ENCODE peak calls at places on chromosomes 11 and 22, in eight cellular contexts. S is glutamatergic neuron, M is kidney, B is Calu3, T is lower leg skin, O is progenitor cell of endocrine pancreas, G is cardiac fibroblast, Z is heart left ventricle. N is an unnamed sample.

GRCh38 chr11:45654242-45654641 is 11.2 kb downstream of the CHST1 start:
- DNase-seq in Z (peak), T (no peak), O (no peak), B (no peak), S (no peak), G (no peak), M (no peak), N (no peak)

GRCh38 chr11:16925495-16926065 is 88.6 kb downstream of the PLEKHA7 start:
- DNase-seq in O (peak), S (peak), T (no peak), Z (peak), G (peak), M (peak), B (peak), N (peak)

GRCh38 chr11:67033661-67034166 is 10.8 kb downstream of the SYT12 start:
- DNase-seq in T (no peak), O (no peak), Z (no peak), G (peak), B (no peak), S (no peak), M (no peak), N (no peak)

GRCh38 chr11:46918087-46918751 is at the start of gene LRP4:
- DNase-seq in T (no peak), G (peak), O (peak), B (peak), M (peak), S (peak), Z (peak), N (peak)

GRCh38 chr22:28882545-28882877 is 861 bp upstream of the ZNRF3 start:
- DNase-seq in T (peak), Z (no peak), O (no peak), S (no peak), B (no peak), M (no peak), G (peak), N (no peak)

GRCh38 chr11:133935551-133935910 is 21.2 kb downstream of the IGSF9B start:
- DNase-seq in B (no peak), O (no peak), G (no peak), S (no peak), M (no peak), T (no peak), Z (no peak), N (no peak)

GRCh38 chr11:65438257-65439151 is 15.9 kb downstream of the NEAT1 start:
- DNase-seq in Z (peak), O (no peak), B (no peak), G (peak), M (no peak), T (no peak), S (no peak), N (no peak)

GRCh38 chr22:30453731-30454510 is 17.9 kb downstream of the SEC14L3 start:
- DNase-seq in O (no peak), B (peak), Z (no peak), S (no peak), G (peak), M (no peak), T (no peak), N (peak)

GRCh38 chr11:61698173-61698965 is 18.2 kb downstream of the DAGLA start:
- DNase-seq in S (no peak), Z (no peak), B (no peak), T (no peak), M (peak), G (no peak), O (no peak), N (no peak)

GRCh38 chr11:86805873-86806310 is 5.5 kb downstream of the PRSS23 start:
- DNase-seq in B (no peak), O (no peak), Z (no peak), M (no peak), T (no peak), S (no peak), G (no peak), N (no peak)

GRCh38 chr11:267491-267994 is 10.7 kb upstream of the NLRP6 start:
- DNase-seq in S (no peak), O (no peak), Z (peak), T (peak), B (no peak), G (no peak), M (peak), N (no peak)

GRCh38 chr11:102109896-102110760 is at the start of gene YAP1:
- DNase-seq in B (peak), O (peak), M (peak), T (peak), S (peak), Z (peak), G (peak), N (peak)

GRCh38 chr11:112523477-112523876 is 262.8 kb upstream of the PLET1 start:
- DNase-seq in T (peak), B (no peak), S (no peak), Z (peak), G (no peak), O (no peak), M (no peak), N (peak)

GRCh38 chr11:34234086-34234740 is 123.6 kb downstream of the ABTB2 start:
- DNase-seq in B (peak), M (peak), G (peak), O (no peak), S (no peak), T (no peak), Z (no peak), N (peak)

GRCh38 chr22:49917997-49918910 is at the start of the genes ALG12 and CRELD2:
- DNase-seq in S (peak), M (peak), O (peak), G (peak), T (peak), Z (peak), B (peak), N (peak)
- TF ChIP-seq CTCF in S (no peak), M (no peak), O (no peak), G (no peak), T (no peak), Z (no peak), B (no peak), N (no peak)

GRCh38 chr11:88206746-88207145 is 31.5 kb upstream of the RAB38 start:
- DNase-seq in O (no peak), G (no peak), S (no peak), Z (no peak), B (no peak), T (no peak), M (no peak), N (no peak)

GRCh38 chr11:88208742-88209141 is 33.5 kb upstream of the RAB38 start:
- DNase-seq in M (no peak), B (no peak), O (no peak), Z (no peak), G (peak), T (no peak), S (no peak), N (no peak)

GRCh38 chr11:88202498-88202897 is 27.3 kb upstream of the RAB38 start:
- DNase-seq in O (no peak), M (no peak), G (no peak), T (no peak), S (no peak), Z (no peak), B (no peak), N (no peak)

DNA sequence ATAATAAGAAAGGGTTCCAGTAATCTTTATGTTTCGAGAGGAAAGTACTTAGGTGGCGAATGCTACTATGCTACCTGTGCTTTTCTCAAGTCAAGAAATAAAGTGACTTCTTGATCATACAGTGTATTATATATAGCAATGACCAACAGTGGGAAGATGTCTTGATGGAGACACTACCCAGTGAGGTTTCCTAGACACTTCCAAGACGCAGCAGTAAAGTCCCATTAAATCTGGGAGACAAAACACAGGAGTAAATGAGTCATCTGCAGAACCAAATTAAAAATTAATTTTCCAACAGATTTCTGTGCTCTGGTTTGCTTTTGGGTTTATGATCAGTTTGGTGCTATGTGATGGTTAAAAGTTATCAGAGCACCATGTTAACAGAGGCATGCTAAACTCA is 29.1 kb upstream of the RAB38 start:
- DNase-seq in G (no peak), M (no peak), T (no peak), O (no peak), S (no peak), B (no peak), Z (no peak), N (no peak)
- TF ChIP-seq CTCF in G (no peak), M (no peak), T (no peak), O (no peak), S (no peak), B (no peak), Z (no peak), N (no peak)

GRCh38 chr11:64100782-64101358 is 65.0 kb downstream of the MACROD1 start:
- DNase-seq in G (no peak), Z (no peak), M (no peak), B (no peak), T (no peak), O (no peak), S (no peak), N (no peak)

GRCh38 chr11:64101461-64101860 is 64.5 kb downstream of the MACROD1 start:
- DNase-seq in B (no peak), T (no peak), G (no peak), M (no peak), O (no peak), S (no peak), Z (no peak), N (no peak)

GRCh38 chr11:64102005-64102738 is 63.7 kb downstream of the MACROD1 start:
- DNase-seq in T (no peak), M (no peak), B (no peak), O (no peak), S (no peak), G (no peak), Z (no peak), N (no peak)

GRCh38 chr11:64099436-64099835 is 63.7 kb downstream of the FLRT1 start:
- DNase-seq in S (no peak), M (no peak), O (no peak), T (no peak), Z (no peak), G (no peak), B (no peak), N (no peak)

GRCh38 chr11:64100345-64100744 is 64.6 kb downstream of the FLRT1 start:
- DNase-seq in G (no peak), M (no peak), T (no peak), S (no peak), O (no peak), B (no peak), Z (no peak), N (no peak)
- TF ChIP-seq CTCF in G (no peak), M (no peak), T (no peak), S (no peak), O (peak), B (no peak), Z (no peak), N (peak)

GRCh38 chr11:22742149-22742548 is 75.7 kb downstream of the GAS2 start:
- DNase-seq in M (no peak), O (no peak), Z (no peak), S (no peak), G (no peak), T (no peak), B (no peak), N (peak)
- TF ChIP-seq CTCF in M (no peak), O (no peak), Z (no peak), S (no peak), G (no peak), T (no peak), B (no peak), N (no peak)

N was measured in nephron progenitor cell.